ENCODE peak calls at places on chromosomes 12 and 14, in four cellular contexts. N is HL-60, D is GM12878, U is K562. F is an unnamed sample.

GRCh38 chr12:62843714-62844113 is 91.2 kb downstream of the PPM1H start:
- DNase-seq in N (no peak), D (no peak), U (no peak), F (no peak)

GRCh38 chr12:109777544-109777943 is 55.7 kb downstream of the TRPV4 start:
- DNase-seq in D (peak; percentile 42), N (peak; percentile 18), U (peak; percentile 27), F (no peak)

GRCh38 chr12:16927259-16927658 is 321.3 kb upstream of the LMO3 start:
- DNase-seq in U (no peak), N (no peak), D (no peak), F (no peak)

GRCh38 chr14:102592969-102593840 is 756 bp downstream of the RCOR1 start:
- DNase-seq in N (peak; percentile 30), U (peak; percentile 55), D (no peak), F (no peak)

GRCh38 chr12:13373131-13373530 is 176.6 kb downstream of the EMP1 start:
- DNase-seq in D (no peak), N (no peak), U (no peak), F (no peak)

GRCh38 chr14:102930138-102930752 is 7.8 kb downstream of the AMN start:
- DNase-seq in U (no peak), N (no peak), D (no peak), F (no peak)

GRCh38 chr14:103723176-103724081 is 7.8 kb downstream of the ZFYVE21 start:
- DNase-seq in U (no peak), D (no peak), N (no peak), F (no peak)

GRCh38 chr12:99110212-99110611 is 465.1 kb downstream of the APAF1 start:
- DNase-seq in U (no peak), N (no peak), D (no peak), F (no peak)

GRCh38 chr12:124633269-124633953 is 66.0 kb upstream of the NCOR2 start:
- DNase-seq in N (peak; percentile 45), D (no peak), U (peak; percentile 18), F (no peak)

GRCh38 chr12:53951577-53952334 is 2.9 kb upstream of the HOXC12 start:
- DNase-seq in N (no peak), U (no peak), D (no peak), F (no peak)
- TF ChIP-seq SPI1 in N (no peak), U (no peak), D (no peak), F (no peak)

DNA sequence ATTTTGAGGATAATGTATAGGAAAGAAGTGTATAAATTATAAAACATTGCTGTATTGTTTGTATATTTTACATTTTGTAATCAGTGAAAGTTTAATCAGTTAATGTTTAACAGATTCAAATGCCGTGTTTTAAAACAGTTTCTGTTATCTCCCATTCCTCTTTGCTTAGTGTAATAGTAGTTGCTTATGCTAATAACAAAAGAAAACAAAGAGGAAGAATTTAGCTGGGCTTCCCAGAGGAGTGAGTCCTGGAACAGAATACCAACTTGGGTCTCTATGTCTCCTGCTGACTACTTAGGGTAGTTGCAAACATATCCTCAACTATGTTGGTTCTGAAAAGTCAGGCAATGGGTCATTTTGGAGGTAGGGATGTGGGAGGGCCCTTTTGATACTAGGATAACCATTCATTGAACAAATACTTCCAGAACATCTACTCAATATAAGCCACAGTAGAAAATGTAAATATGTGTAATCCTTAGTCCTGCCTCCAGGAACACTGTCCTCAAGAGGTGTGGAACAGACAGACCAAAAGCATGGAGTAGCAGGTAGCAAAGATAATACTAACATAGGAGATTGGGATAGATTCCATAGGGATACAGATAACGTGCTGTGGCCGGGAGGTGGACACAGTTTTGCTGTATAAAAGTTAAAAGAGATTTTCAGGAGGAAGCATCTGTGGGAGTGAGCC is 36.1 kb upstream of the EVL start:
- DNase-seq in U (no peak), D (no peak), N (no peak), F (no peak)
- TF ChIP-seq SPI1 in U (no peak), D (no peak), N (no peak), F (no peak)

GRCh38 chr12:54253240-54253639 is 26.7 kb downstream of the CBX5 start:
- DNase-seq in D (no peak), U (no peak), N (no peak), F (no peak)

GRCh38 chr12:54258286-54258685 is 21.6 kb downstream of the CBX5 start:
- DNase-seq in D (no peak), U (no peak), N (no peak), F (no peak)

GRCh38 chr12:54261817-54262402 is 18.0 kb downstream of the CBX5 start:
- DNase-seq in N (no peak), D (no peak), U (no peak), F (no peak)

GRCh38 chr12:54259194-54260011 is 20.5 kb downstream of the CBX5 start:
- DNase-seq in D (peak; percentile 42), N (no peak), U (peak; percentile 93), F (peak; percentile 49)

DNA sequence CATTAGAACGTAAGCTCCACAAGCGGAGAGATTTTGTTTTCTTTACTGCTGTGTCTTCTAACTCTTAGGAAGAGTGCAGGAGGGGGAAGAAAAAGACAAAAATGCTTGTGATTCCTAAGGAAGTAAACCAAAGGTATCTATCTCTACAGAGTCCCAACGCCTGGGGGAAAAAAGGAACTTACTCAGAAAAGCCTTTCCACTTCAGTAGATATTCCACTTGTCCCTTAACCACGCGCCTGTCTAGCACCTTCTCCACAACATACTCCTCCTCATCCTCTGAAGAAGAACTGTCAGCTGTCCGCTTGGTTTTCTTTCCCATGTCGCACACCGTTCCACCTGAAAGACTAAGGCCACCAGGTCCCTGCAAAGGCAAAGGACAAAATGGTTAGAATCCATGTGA is 22.6 kb downstream of the CBX5 start:
- DNase-seq in D (no peak), U (no peak), N (no peak), F (no peak)
- TF ChIP-seq SPI1 in D (no peak), U (no peak), N (no peak), F (no peak)

GRCh38 chr14:22434901-22435565 is 154.0 kb downstream of the DAD1 start:
- DNase-seq in N (no peak), U (no peak), D (no peak), F (no peak)
- TF ChIP-seq SPI1 in N (no peak), U (no peak), D (no peak), F (no peak)